ENCODE peak calls at places on chromosomes 6 and 20, in nine cellular contexts. K, H, Q, X, M, B, L, F and Y are unnamed samples.

GRCh38 chr6:36959555-36960250 is 5.2 kb downstream of the PI16 start:
- DNase-seq in K (no peak), H (no peak), Q (no peak), X (no peak), M (no peak), B (no peak), L (no peak), F (no peak), Y (no peak)

GRCh38 chr20:48938670-48939069 is 17.2 kb downstream of the ARFGEF2 start:
- DNase-seq in K (no peak), H (no peak), Q (no peak), X (no peak), M (no peak), B (no peak), L (no peak), F (no peak), Y (no peak)

GRCh38 chr6:129774697-129775447 is 64.9 kb upstream of the ARHGAP18 start:
- DNase-seq in K (peak; percentile 68), H (peak; percentile 46), Q (peak; percentile 93), X (peak; percentile 75), M (peak; percentile 56), B (peak; percentile 64), L (peak; percentile 85), F (peak; percentile 25), Y (peak; percentile 73)

GRCh38 chr20:37907677-37908397 is 4.9 kb downstream of the VSTM2L start:
- DNase-seq in K (no peak), H (no peak), Q (peak; percentile 55), X (no peak), M (no peak), B (peak; percentile 85), L (no peak), F (no peak), Y (no peak)

GRCh38 chr20:41233976-41234514 is 83.5 kb downstream of the ZHX3 start:
- DNase-seq in K (no peak), H (no peak), Q (no peak), X (no peak), M (no peak), B (no peak), L (no peak), F (no peak), Y (no peak)

GRCh38 chr6:106083618-106084017 is 2.5 kb upstream of the PRDM1 start:
- DNase-seq in K (no peak), H (no peak), Q (no peak), X (no peak), M (no peak), B (no peak), L (no peak), F (no peak), Y (no peak)

GRCh38 chr20:47336013-47336754 is 20.3 kb downstream of the ZMYND8 start:
- DNase-seq in K (no peak), H (no peak), Q (no peak), X (peak; percentile 56), M (no peak), B (no peak), L (no peak), F (no peak), Y (no peak)

GRCh38 chr6:34463849-34464248 is 2.0 kb upstream of the PACSIN1 start:
- DNase-seq in K (no peak), H (no peak), Q (no peak), X (no peak), M (no peak), B (no peak), L (no peak), F (no peak), Y (no peak)

GRCh38 chr20:3777726-3778629 is 3.3 kb downstream of the SPEF1 start:
- DNase-seq in K (no peak), H (no peak), Q (peak; percentile 85), X (peak; percentile 69), M (no peak), B (peak; percentile 90), L (no peak), F (no peak), Y (peak; percentile 62)
- TF ChIP-seq CTCF in K (no peak), H (no peak), Q (no peak), X (no peak), M (no peak), B (no peak), L (peak; percentile 21), F (no peak), Y (no peak)

DNA sequence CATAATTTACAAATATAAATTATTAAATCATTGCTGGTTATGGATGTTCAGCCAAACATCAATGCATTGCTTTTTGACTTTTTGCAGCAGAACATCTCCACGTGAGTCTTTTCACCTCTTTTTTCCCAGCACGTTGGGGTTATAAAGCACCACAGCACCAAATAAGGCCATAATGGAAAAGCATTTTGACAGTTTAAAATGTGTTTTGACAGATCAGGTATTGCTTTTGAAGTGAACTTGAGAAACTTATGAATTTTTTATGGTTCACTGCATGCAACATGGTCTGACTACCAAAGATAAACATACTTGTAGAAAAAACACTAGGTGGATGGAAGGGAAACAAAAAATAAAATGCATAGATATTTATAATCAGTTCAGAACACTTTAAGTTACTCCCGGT is 622.4 kb downstream of the HTR1B start:
- DNase-seq in K (no peak), H (no peak), Q (no peak), X (no peak), M (no peak), B (no peak), L (no peak), F (no peak), Y (no peak)
- TF ChIP-seq POLR2AphosphoS5 in K (no peak), H (no peak), Q (no peak), X (no peak), M (no peak), B (no peak), L (no peak), F (no peak), Y (no peak)

DNA sequence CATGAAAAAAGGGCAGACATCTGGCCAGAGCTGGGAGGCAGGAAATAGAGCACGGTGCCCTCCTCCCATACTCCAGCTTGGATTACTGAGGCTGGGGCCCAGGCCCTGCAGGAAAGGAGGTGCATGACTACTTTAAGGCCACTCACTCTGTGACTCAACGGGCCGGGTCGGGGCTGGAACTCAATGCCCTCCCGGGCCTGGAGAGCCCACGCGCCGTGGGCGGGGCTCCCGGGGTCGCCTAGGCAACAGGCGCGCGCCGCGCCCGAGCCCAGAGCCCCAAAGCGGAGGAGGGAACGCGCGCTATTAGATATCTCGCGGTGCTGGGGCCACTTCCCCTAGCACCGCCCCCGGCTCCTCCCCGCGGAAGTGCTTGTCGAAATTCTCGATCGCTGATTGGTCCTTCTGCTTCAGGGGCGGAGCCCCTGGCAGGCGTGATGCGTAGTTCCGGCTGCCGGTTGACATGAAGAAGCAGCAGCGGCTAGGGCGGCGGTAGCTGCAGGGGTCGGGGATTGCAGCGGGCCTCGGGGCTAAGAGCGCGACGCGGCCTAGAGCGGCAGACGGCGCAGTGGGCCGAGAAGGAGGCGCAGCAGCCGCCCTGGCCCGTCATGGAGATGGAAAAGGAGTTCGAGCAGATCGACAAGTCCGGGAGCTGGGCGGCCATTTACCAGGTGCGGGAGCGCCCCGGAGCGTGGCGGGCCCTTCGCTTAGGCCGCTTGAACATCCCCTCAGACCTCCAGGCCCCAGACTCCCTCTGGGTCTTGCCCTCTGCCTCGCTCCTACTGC is at the start of gene PTPN1:
- DNase-seq in K (peak; percentile 98), H (peak; percentile 97), Q (peak; percentile 99), X (peak; percentile 99), M (peak; percentile 99), B (peak; percentile 98), L (peak; percentile 99), F (peak; percentile 98), Y (peak; percentile 99)
- TF ChIP-seq CTCF in K (no peak), H (no peak), Q (no peak), X (peak; percentile 9), M (no peak), B (no peak), L (peak; percentile 42), F (no peak), Y (no peak)

DNA sequence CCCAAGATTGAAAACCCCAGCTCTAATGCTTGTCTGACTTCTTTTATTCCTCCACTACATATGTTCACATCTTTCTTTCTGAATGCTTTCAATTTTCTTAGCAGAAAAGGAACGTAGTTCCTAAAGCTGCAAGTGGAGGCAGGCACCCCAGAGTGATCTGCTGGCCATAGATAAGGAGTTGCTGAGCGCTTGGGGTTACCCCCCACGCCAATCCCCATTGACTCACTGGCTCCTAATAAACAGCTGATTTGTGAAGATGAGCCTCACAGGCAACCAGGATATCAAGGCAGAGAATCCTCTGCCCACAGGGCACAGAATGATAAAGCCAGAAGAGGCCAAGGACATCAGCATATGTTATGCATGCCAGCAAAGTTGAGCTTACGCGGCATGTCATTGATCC is 129.0 kb upstream of the PTPRT start:
- DNase-seq in K (no peak), H (no peak), Q (no peak), X (no peak), M (no peak), B (no peak), L (no peak), F (no peak), Y (no peak)
- TF ChIP-seq POLR2AphosphoS5 in K (no peak), H (no peak), Q (no peak), X (no peak), M (no peak), B (no peak), L (no peak), F (no peak), Y (no peak)

GRCh38 chr20:25470045-25470444 is 62.6 kb downstream of the GINS1 start:
- DNase-seq in K (peak; percentile 8), H (peak; percentile 8), Q (peak; percentile 86), X (peak; percentile 49), M (no peak), B (peak; percentile 62), L (peak; percentile 57), F (peak; percentile 38), Y (peak; percentile 32)
- TF ChIP-seq CTCF in K (peak; percentile 38), H (no peak), Q (peak; percentile 91), X (peak; percentile 44), M (no peak), B (peak; percentile 52), L (peak; percentile 90), F (peak; percentile 48), Y (no peak)

GRCh38 chr20:62310757-62311121 is 7.9 kb downstream of the ADRM1 start:
- DNase-seq in K (no peak), H (no peak), Q (no peak), X (no peak), M (no peak), B (no peak), L (no peak), F (no peak), Y (no peak)
- TF ChIP-seq POLR2AphosphoS5 in K (no peak), H (peak; percentile 12), Q (no peak), X (no peak), M (no peak), B (no peak), L (no peak), F (no peak), Y (no peak)

GRCh38 chr6:88477411-88477810 is 311.3 kb upstream of the CNR1 start:
- DNase-seq in K (no peak), H (no peak), Q (no peak), X (no peak), M (no peak), B (no peak), L (no peak), F (no peak), Y (no peak)
- TF ChIP-seq CTCF in K (peak; percentile 38), H (peak; percentile 3), Q (no peak), X (no peak), M (no peak), B (no peak), L (no peak), F (no peak), Y (no peak)